ENCODE peak calls at places on chromosomes 13 and 19, in six cellular contexts. X is A673, G is left ventricle myocardium inferior, Q is kidney, I is DND-41, T is endodermal cell. P is an unnamed sample. For H3K36me3 and H3K4me1, the result is how much of the 10 kb centered on the place peaks cover.

GRCh38 chr13:80668452-80668851 is 327.5 kb upstream of the SPRY2 start:
- DNase-seq in X (no peak), G (no peak), Q (no peak), I (no peak), T (no peak), P (no peak)

GRCh38 chr13:49627831-49628652 is at the start of gene ARL11:
- DNase-seq in X (no peak), G (peak), Q (no peak), I (no peak), T (peak), P (peak)

GRCh38 chr13:23868521-23868920 is 20.7 kb downstream of the MIPEP start:
- DNase-seq in X (no peak), G (no peak), Q (no peak), I (no peak), T (no peak), P (no peak)

GRCh38 chr13:20908714-20909497 is 6.4 kb upstream of the XPO4 start:
- DNase-seq in X (no peak), G (no peak), Q (peak), I (no peak), T (no peak), P (no peak)

GRCh38 chr19:40229484-40229883 is 3.0 kb upstream of the CCNP start:
- DNase-seq in X (no peak), G (no peak), Q (no peak), I (no peak), T (no peak), P (no peak)

GRCh38 chr19:49243726-49244125 is 81.3 kb downstream of the SLC6A16 start:
- DNase-seq in X (no peak), G (no peak), Q (no peak), I (no peak), T (no peak), P (no peak)

GRCh38 chr13:21338156-21338555 is 120.9 kb downstream of the ZDHHC20 start:
- DNase-seq in X (no peak), G (no peak), Q (no peak), I (no peak), T (peak), P (no peak)

GRCh38 chr13:29507356-29507755 is 88.1 kb downstream of the SLC7A1 start:
- DNase-seq in X (no peak), G (no peak), Q (no peak), I (peak), T (no peak), P (peak)

GRCh38 chr19:6275170-6275744 is 4.5 kb downstream of the MLLT1 start:
- DNase-seq in X (no peak), G (no peak), Q (peak), I (no peak), T (no peak), P (no peak)

GRCh38 chr13:55347528-55347927 is 1793.2 kb upstream of the PRR20A start:
- DNase-seq in X (no peak), G (no peak), Q (no peak), I (no peak), T (no peak), P (no peak)

GRCh38 chr19:7326105-7326877 is 22.4 kb upstream of the ARHGEF18 start:
- DNase-seq in X (peak), G (no peak), Q (no peak), I (peak), T (peak), P (peak)

GRCh38 chr19:14479309-14479984 is 4.3 kb upstream of the PTGER1 start:
- DNase-seq in X (no peak), G (no peak), Q (peak), I (no peak), T (no peak), P (no peak)

GRCh38 chr13:75458696-75459422 is 23.1 kb downstream of the TBC1D4 start:
- DNase-seq in X (no peak), G (peak), Q (peak), I (no peak), T (peak), P (peak)

GRCh38 chr13:27024062-27024461 is 147.5 kb downstream of the USP12 start:
- DNase-seq in X (no peak), G (no peak), Q (no peak), I (no peak), T (no peak), P (no peak)

GRCh38 chr13:90270231-90270630 is 1077.3 kb upstream of the MIR17HG start:
- DNase-seq in X (no peak), G (no peak), Q (no peak), I (no peak), T (no peak), P (no peak)

GRCh38 chr19:1027020-1027952 is 878 bp downstream of the CNN2 start:
- DNase-seq in X (peak), G (peak), Q (no peak), I (no peak), T (peak), P (no peak)

GRCh38 chr13:112042496-112042895 is 24.5 kb upstream of the SOX1 start:
- DNase-seq in X (peak), G (no peak), Q (no peak), I (no peak), T (peak), P (no peak)

GRCh38 chr13:39370554-39370953 is 232.4 kb downstream of the LHFPL6 start:
- DNase-seq in X (peak), G (peak), Q (no peak), I (no peak), T (no peak), P (no peak)

GRCh38 chr19:27974082-27974513 is 1238.9 kb downstream of the UQCRFS1 start:
- DNase-seq in X (peak), G (no peak), Q (no peak), I (peak), T (peak), P (no peak)

GRCh38 chr19:5480427-5480836 is 25.2 kb downstream of the ZNRF4 start:
- DNase-seq in X (peak), G (no peak), Q (no peak), I (peak), T (peak), P (peak)

GRCh38 chr13:21344662-21345176 is 114.4 kb downstream of the ZDHHC20 start:
- DNase-seq in X (no peak), G (no peak), Q (no peak), I (peak), T (no peak), P (no peak)

GRCh38 chr19:4557971-4558941 is 1.2 kb downstream of the SEMA6B start:
- DNase-seq in X (peak), G (no peak), Q (no peak), I (peak), T (peak), P (peak)

GRCh38 chr19:11451942-11452813 is 16.7 kb downstream of the PRKCSH start:
- DNase-seq in X (peak), G (no peak), Q (no peak), I (no peak), T (peak), P (no peak)

GRCh38 chr19:42113641-42114348 is 18.5 kb downstream of the POU2F2 start:
- DNase-seq in X (peak), G (no peak), Q (no peak), I (peak), T (peak), P (peak)

GRCh38 chr13:49645451-49645850 is 17.1 kb downstream of the ARL11 start:
- DNase-seq in X (no peak), G (no peak), Q (no peak), I (no peak), T (no peak), P (no peak)

GRCh38 chr13:94427313-94427712 is 52.2 kb downstream of the DCT start:
- DNase-seq in X (no peak), G (no peak), Q (no peak), I (no peak), T (no peak), P (no peak)

GRCh38 chr19:46999377-46999776 is 20.3 kb upstream of the NPAS1 start:
- DNase-seq in X (no peak), G (no peak), Q (no peak), I (no peak), T (no peak), P (no peak)
- H3K36me3 ChIP-seq in X (under half), G (half or more), Q (under half), I (half or more), T (under half), P (under half)

DNA sequence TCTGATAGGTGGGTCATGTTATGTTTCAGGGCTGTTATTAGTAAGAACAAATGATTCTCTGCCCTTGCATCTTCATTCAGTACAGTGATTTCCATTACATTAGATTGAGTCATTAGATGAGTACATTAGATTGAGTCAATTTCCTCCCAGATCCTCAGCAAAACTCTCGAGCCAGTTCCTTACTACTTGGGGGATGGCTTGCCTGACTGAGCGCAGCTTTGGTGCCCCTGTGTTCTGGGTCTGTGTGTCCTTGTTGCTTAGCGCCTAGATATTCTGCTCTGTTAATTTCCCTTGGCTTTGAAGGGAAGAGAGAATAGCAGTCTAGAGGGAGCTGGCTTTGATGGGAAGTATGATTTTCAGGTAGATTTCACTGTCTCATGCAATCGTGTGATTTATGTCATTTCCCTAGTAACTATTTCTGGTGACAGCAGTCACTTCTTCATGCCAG is 19.1 kb upstream of the SCEL start:
- DNase-seq in X (peak), G (no peak), Q (peak), I (no peak), T (no peak), P (peak)
- H3K4me1 ChIP-seq in X (under half), G (under half), Q (under half), I (under half), T (under half), P (under half)

GRCh38 chr19:17540174-17540573 is 15.3 kb upstream of the COLGALT1 start:
- DNase-seq in X (no peak), G (no peak), Q (no peak), I (no peak), T (no peak), P (no peak)

GRCh38 chr19:17538684-17539287 is 16.7 kb upstream of the COLGALT1 start:
- DNase-seq in X (no peak), G (no peak), Q (peak), I (no peak), T (no peak), P (no peak)

GRCh38 chr19:17541184-17541759 is 14.2 kb upstream of the COLGALT1 start:
- DNase-seq in X (no peak), G (no peak), Q (no peak), I (no peak), T (no peak), P (no peak)

GRCh38 chr19:17542042-17542441 is 13.4 kb upstream of the COLGALT1 start:
- DNase-seq in X (no peak), G (no peak), Q (peak), I (no peak), T (no peak), P (no peak)

GRCh38 chr19:17539288-17540117 is 15.9 kb upstream of the COLGALT1 start:
- DNase-seq in X (peak), G (peak), Q (peak), I (peak), T (peak), P (peak)
- TF ChIP-seq CTCF in X (peak), G (peak), Q (peak), I (peak), T (no peak), P (no peak)

GRCh38 chr19:2246014-2246620 is 3.0 kb upstream of the AMH start:
- DNase-seq in X (no peak), G (no peak), Q (peak), I (no peak), T (no peak), P (no peak)
- H3K36me3 ChIP-seq in X (half or more), G (half or more), Q (under half), I (half or more), T (half or more), P (half or more)

GRCh38 chr19:2574478-2574931 is 98.6 kb downstream of the GADD45B start:
- DNase-seq in X (no peak), G (no peak), Q (no peak), I (no peak), T (no peak), P (no peak)

GRCh38 chr19:2575734-2576481 is 100.0 kb downstream of the GADD45B start:
- DNase-seq in X (peak), G (peak), Q (peak), I (no peak), T (peak), P (peak)

GRCh38 chr19:2577722-2578335 is 101.9 kb downstream of the GADD45B start:
- DNase-seq in X (no peak), G (no peak), Q (peak), I (no peak), T (no peak), P (no peak)

GRCh38 chr19:2574971-2575630 is 99.2 kb downstream of the GADD45B start:
- DNase-seq in X (no peak), G (no peak), Q (no peak), I (no peak), T (no peak), P (no peak)

GRCh38 chr19:2573916-2574315 is 98.0 kb downstream of the GADD45B start:
- DNase-seq in X (no peak), G (no peak), Q (no peak), I (no peak), T (no peak), P (no peak)
- H3K4me1 ChIP-seq in X (under half), G (under half), Q (under half), I (under half), T (under half), P (under half)

DNA sequence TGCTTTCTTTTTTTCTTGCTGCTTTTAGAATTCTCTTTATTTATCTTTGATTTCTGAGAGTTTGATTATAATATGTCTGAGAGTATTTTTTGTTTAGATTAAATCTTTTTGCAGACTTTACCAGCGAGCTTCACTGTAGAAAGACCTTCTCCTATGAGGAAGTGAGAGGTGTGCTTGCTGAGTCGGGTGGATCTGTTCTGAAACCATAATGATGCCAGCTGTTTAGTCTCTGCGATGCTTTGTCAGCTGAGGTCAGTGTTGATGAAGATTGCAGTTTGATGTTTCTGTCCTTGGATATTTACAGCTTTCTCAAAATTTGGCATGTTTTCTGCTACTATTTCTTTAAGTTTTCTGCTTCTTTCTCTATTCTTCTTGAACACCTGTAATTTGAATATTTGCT is 309.1 kb upstream of the SLITRK6 start:
- DNase-seq in X (no peak), G (no peak), Q (no peak), I (no peak), T (no peak), P (no peak)
- TF ChIP-seq CTCF in X (no peak), G (no peak), Q (no peak), I (no peak), T (no peak), P (no peak)